ENCODE peak calls at places on chromosome 16, in four cellular contexts. One of them, this sample, is unnamed.

GRCh38 chr16:25563700-25564099 is 128.1 kb upstream of the HS3ST4 start:
- DNase-seq in mesenchymal stem cell: no peak
- DNase-seq in H7: no peak
- DNase-seq in CD4-positive, alpha-beta T cell: no peak
- DNase-seq in this sample: no peak

GRCh38 chr16:15044286-15044685 is 11.6 kb downstream of the NTAN1 start:
- DNase-seq in mesenchymal stem cell: no peak
- DNase-seq in H7: no peak
- DNase-seq in CD4-positive, alpha-beta T cell: no peak
- DNase-seq in this sample: no peak

GRCh38 chr16:2777231-2777902 is at the start of gene ELOB:
- DNase-seq in mesenchymal stem cell: peak; percentile 81
- DNase-seq in H7: peak; percentile 99
- DNase-seq in CD4-positive, alpha-beta T cell: peak; percentile 88
- DNase-seq in this sample: peak; percentile 85

GRCh38 chr16:67547423-67548264 is 14.7 kb upstream of the CTCF start:
- DNase-seq in mesenchymal stem cell: no peak
- DNase-seq in H7: peak; percentile 55
- DNase-seq in CD4-positive, alpha-beta T cell: peak; percentile 61
- DNase-seq in this sample: peak; percentile 83

GRCh38 chr16:81928975-81929374 is 82.3 kb downstream of the SDR42E1 start:
- DNase-seq in mesenchymal stem cell: no peak
- DNase-seq in H7: no peak
- DNase-seq in CD4-positive, alpha-beta T cell: no peak
- DNase-seq in this sample: no peak

GRCh38 chr16:22671301-22672076 is 142.5 kb upstream of the HS3ST2 start:
- DNase-seq in mesenchymal stem cell: no peak
- DNase-seq in H7: no peak
- DNase-seq in CD4-positive, alpha-beta T cell: no peak
- DNase-seq in this sample: no peak

GRCh38 chr16:19393226-19394074 is 24.2 kb upstream of the TMC5 start:
- DNase-seq in mesenchymal stem cell: peak; percentile 68
- DNase-seq in H7: no peak
- DNase-seq in CD4-positive, alpha-beta T cell: no peak
- DNase-seq in this sample: peak; percentile 3

GRCh38 chr16:57430955-57431354 is 16.2 kb downstream of the CIAPIN1 start:
- DNase-seq in mesenchymal stem cell: no peak
- DNase-seq in H7: no peak
- DNase-seq in CD4-positive, alpha-beta T cell: no peak
- DNase-seq in this sample: no peak

GRCh38 chr16:46916980-46917379 is 32.8 kb downstream of the GPT2 start:
- DNase-seq in mesenchymal stem cell: peak; percentile 14
- DNase-seq in H7: peak; percentile 70
- DNase-seq in CD4-positive, alpha-beta T cell: no peak
- DNase-seq in this sample: no peak

GRCh38 chr16:49504023-49504364 is 130.4 kb downstream of the C16orf78 start:
- DNase-seq in mesenchymal stem cell: no peak
- DNase-seq in H7: no peak
- DNase-seq in CD4-positive, alpha-beta T cell: no peak
- DNase-seq in this sample: no peak

GRCh38 chr16:6132121-6132520 is 1034.5 kb upstream of the EEF2KMT start:
- DNase-seq in mesenchymal stem cell: no peak
- DNase-seq in H7: no peak
- DNase-seq in CD4-positive, alpha-beta T cell: no peak
- DNase-seq in this sample: no peak

GRCh38 chr16:10835281-10835931 is 16.8 kb upstream of the TVP23A start:
- DNase-seq in mesenchymal stem cell: no peak
- DNase-seq in H7: no peak
- DNase-seq in CD4-positive, alpha-beta T cell: no peak
- DNase-seq in this sample: no peak

GRCh38 chr16:69113216-69113615 is 7.8 kb downstream of the HAS3 start:
- DNase-seq in mesenchymal stem cell: no peak
- DNase-seq in H7: no peak
- DNase-seq in CD4-positive, alpha-beta T cell: no peak
- DNase-seq in this sample: no peak

GRCh38 chr16:1070084-1070987 is 2.2 kb upstream of the SSTR5 start:
- DNase-seq in mesenchymal stem cell: no peak
- DNase-seq in H7: peak; percentile 69
- DNase-seq in CD4-positive, alpha-beta T cell: no peak
- DNase-seq in this sample: no peak
- H3K27me3 ChIP-seq in mesenchymal stem cell: peaks cover 66% of the 10 kb centered on the region
- H3K27me3 ChIP-seq in H7: peaks cover 11% of the 10 kb centered on the region
- H3K27me3 ChIP-seq in CD4-positive, alpha-beta T cell: peaks cover 66% of the 10 kb centered on the region
- H3K27me3 ChIP-seq in this sample: peaks cover 18% of the 10 kb centered on the region

GRCh38 chr16:89200850-89201466 is 621 bp upstream of the SLC22A31 start:
- DNase-seq in mesenchymal stem cell: no peak
- DNase-seq in H7: peak; percentile 86
- DNase-seq in CD4-positive, alpha-beta T cell: no peak
- DNase-seq in this sample: no peak

GRCh38 chr16:89197633-89198416 is 2.5 kb downstream of the SLC22A31 start:
- DNase-seq in mesenchymal stem cell: no peak
- DNase-seq in H7: peak; percentile 56
- DNase-seq in CD4-positive, alpha-beta T cell: no peak
- DNase-seq in this sample: no peak

GRCh38 chr16:89200124-89200849 is at the start of gene SLC22A31:
- DNase-seq in mesenchymal stem cell: no peak
- DNase-seq in H7: peak; percentile 85
- DNase-seq in CD4-positive, alpha-beta T cell: no peak
- DNase-seq in this sample: no peak

GRCh38 chr16:89198417-89199240 is 1.7 kb downstream of the SLC22A31 start:
- DNase-seq in mesenchymal stem cell: no peak
- DNase-seq in H7: peak; percentile 60
- DNase-seq in CD4-positive, alpha-beta T cell: no peak
- DNase-seq in this sample: no peak

DNA sequence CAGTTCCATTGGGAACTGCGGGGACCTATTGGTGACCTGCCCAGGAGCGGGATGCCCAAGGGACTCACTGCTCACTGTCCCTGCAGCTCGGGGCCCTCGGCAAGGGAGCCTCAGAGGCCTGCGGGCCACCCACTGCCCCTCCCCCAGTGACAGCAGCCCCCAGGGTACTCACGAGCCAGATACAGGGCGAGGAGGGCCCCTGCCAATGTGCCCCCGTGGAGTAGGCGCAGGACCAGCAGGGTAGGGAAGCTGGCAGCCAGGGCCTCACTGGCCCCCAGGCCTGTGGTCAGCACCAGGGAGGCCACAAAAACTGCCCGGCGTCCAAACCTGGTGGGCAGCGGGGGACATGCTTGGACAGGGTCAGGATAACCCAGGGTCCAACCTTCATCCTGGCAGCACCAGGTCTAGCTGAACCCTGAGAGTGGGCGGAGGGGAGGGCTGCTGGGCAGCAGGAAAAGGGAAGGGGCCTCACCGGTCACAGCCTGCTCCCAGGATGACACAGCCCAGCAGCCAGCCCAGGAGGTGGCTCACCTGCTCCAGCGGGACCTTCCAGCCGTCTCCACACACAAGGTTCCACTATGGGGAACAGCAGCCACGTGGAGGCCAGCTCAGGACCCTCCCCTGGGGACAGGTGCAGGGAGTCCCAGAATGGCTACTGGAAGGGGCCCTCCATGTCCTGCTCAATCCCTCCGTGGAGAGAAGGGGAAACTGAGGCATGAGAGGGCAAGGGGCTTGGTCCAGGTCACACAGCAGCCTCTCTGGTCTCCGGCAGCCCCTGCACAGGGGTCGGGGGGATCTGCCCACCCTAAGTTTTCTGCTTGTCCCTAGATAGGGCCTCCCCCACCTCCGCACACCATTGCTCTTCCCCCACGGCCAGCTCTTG is 855 bp downstream of the SLC22A31 start:
- DNase-seq in mesenchymal stem cell: no peak
- DNase-seq in H7: peak; percentile 52
- DNase-seq in CD4-positive, alpha-beta T cell: no peak
- DNase-seq in this sample: no peak
- H3K27me3 ChIP-seq in mesenchymal stem cell: peaks cover 44% of the 10 kb centered on the region
- H3K27me3 ChIP-seq in H7: peaks cover 41% of the 10 kb centered on the region
- H3K27me3 ChIP-seq in CD4-positive, alpha-beta T cell: peaks cover 44% of the 10 kb centered on the region
- H3K27me3 ChIP-seq in this sample: peaks cover 20% of the 10 kb centered on the region

DNA sequence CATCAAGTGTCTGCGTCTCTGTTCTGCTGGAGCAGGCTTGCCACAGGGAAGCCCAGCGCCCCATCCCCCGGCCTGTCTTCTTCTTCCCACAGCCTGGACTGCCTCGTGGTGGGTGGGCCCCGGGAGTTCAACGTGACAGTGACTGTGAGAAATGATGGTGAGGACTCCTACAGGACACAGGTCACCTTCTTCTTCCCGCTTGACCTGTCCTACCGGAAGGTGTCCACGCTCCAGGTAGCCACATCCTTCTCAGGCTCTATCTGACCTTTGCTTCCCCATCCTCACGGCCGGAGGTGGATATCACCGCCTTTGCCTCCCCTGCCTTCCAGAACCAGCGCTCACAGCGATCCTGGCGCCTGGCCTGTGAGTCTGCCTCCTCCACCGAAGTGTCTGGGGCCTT is 29.8 kb upstream of the ITGAX start:
- DNase-seq in mesenchymal stem cell: no peak
- DNase-seq in H7: no peak
- DNase-seq in CD4-positive, alpha-beta T cell: no peak
- DNase-seq in this sample: no peak
- H3K27me3 ChIP-seq in mesenchymal stem cell: peaks cover 6% of the 10 kb centered on the region
- H3K27me3 ChIP-seq in H7: peaks cover 11% of the 10 kb centered on the region
- H3K27me3 ChIP-seq in CD4-positive, alpha-beta T cell: no peaks in the 10 kb centered on the region
- H3K27me3 ChIP-seq in this sample: peaks cover 2% of the 10 kb centered on the region

DNA sequence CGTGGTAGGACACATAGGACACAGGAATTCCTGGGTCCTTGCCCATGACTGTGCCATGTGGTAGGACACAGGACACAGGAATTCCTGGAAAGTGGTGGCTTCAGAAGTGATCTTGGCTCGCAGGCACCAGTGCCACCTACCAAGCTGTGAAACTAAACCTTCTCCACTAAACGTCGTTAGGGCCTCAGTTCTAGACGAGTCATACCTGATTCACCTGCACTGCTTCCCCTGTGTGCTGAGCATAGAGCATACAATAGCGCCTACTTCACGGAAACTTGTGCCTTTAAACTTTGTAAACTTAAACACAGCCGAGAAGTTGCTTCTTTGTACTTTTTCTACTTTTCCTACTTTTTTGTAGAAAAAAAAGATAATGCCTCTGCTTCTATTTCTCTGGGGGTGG is 4.8 kb downstream of the SOX8 start:
- DNase-seq in mesenchymal stem cell: no peak
- DNase-seq in H7: no peak
- DNase-seq in CD4-positive, alpha-beta T cell: no peak
- DNase-seq in this sample: no peak
- H3K27me3 ChIP-seq in mesenchymal stem cell: peaks cover 9% of the 10 kb centered on the region
- H3K27me3 ChIP-seq in H7: peaks cover 18% of the 10 kb centered on the region
- H3K27me3 ChIP-seq in CD4-positive, alpha-beta T cell: no peaks in the 10 kb centered on the region
- H3K27me3 ChIP-seq in this sample: peaks cover 13% of the 10 kb centered on the region